ENCODE peak calls at places on chromosomes 4 and X, in four cellular contexts. O is right atrium auricular region, F is esophagus squamous epithelium, A is mesenchymal stem cell. X is an unnamed sample.

GRCh38 chr4:55437356-55437796 is 41.6 kb downstream of the TMEM165 start:
- DNase-seq in A (peak; percentile 44), F (no peak), O (no peak), X (no peak)

GRCh38 chr4:124754671-124755070 is 42.1 kb upstream of the ANKRD50 start:
- DNase-seq in O (no peak), F (no peak), A (no peak), X (no peak)

GRCh38 chr4:1470393-1470670 is 64.1 kb upstream of the NKX1-1 start:
- DNase-seq in F (no peak), O (no peak), A (no peak), X (no peak)

GRCh38 chrX:23789386-23790146 is 6.6 kb downstream of the SAT1 start:
- DNase-seq in O (no peak), A (no peak), F (no peak), X (no peak)

GRCh38 chr4:166064706-166065105 is 191.7 kb downstream of the TLL1 start:
- DNase-seq in F (no peak), O (no peak), A (no peak), X (no peak)

GRCh38 chr4:81424336-81424735 is 47.4 kb downstream of the RASGEF1B start:
- DNase-seq in A (no peak), O (no peak), F (no peak), X (no peak)

GRCh38 chrX:66002832-66003680 is 36.8 kb downstream of the VSIG4 start:
- DNase-seq in O (no peak), A (no peak), F (no peak), X (no peak)

GRCh38 chr4:141676087-141676486 is 39.7 kb downstream of the IL15 start:
- DNase-seq in F (no peak), O (no peak), A (no peak), X (no peak)

GRCh38 chr4:972651-973424 is 531 bp downstream of the DGKQ start:
- DNase-seq in F (no peak), O (no peak), A (peak; percentile 28), X (no peak)

GRCh38 chr4:4761128-4761991 is 98.1 kb upstream of the MSX1 start:
- DNase-seq in A (peak; percentile 29), O (no peak), F (no peak), X (no peak)

GRCh38 chr4:38664704-38665401 is 854 bp downstream of the KLF3 start:
- DNase-seq in A (peak; percentile 73), O (peak; percentile 68), F (no peak), X (peak; percentile 88)

GRCh38 chrX:148459343-148459742 is 41.1 kb upstream of the AFF2 start:
- DNase-seq in A (no peak), F (no peak), O (no peak), X (no peak)

GRCh38 chr4:18616720-18617119 is 595.2 kb upstream of the LCORL start:
- DNase-seq in F (no peak), A (no peak), O (no peak), X (no peak)

GRCh38 chrX:73758253-73758652 is 195.3 kb downstream of the CHIC1 start:
- DNase-seq in F (no peak), O (no peak), A (no peak), X (no peak)

GRCh38 chrX:105981772-105982485 is 56.6 kb downstream of the SERPINA7 start:
- DNase-seq in O (no peak), F (no peak), A (no peak), X (no peak)

GRCh38 chr4:156662921-156663320 is 308.7 kb downstream of the PDGFC start:
- DNase-seq in O (no peak), F (no peak), A (no peak), X (no peak)

GRCh38 chr4:19319607-19320006 is 932.1 kb upstream of the SLIT2 start:
- DNase-seq in F (no peak), O (no peak), A (no peak), X (no peak)

GRCh38 chr4:79281577-79282359 is 44.1 kb downstream of the NAA11 start:
- DNase-seq in F (no peak), O (no peak), A (peak; percentile 19), X (no peak)

GRCh38 chrX:11113731-11114130 is 2.6 kb downstream of the HCCS start:
- DNase-seq in F (no peak), A (peak; percentile 32), O (no peak), X (no peak)

GRCh38 chr4:92059615-92060014 is 244.2 kb upstream of the GRID2 start:
- DNase-seq in O (no peak), A (no peak), F (no peak), X (no peak)

GRCh38 chrX:8125566-8125965 is 45.5 kb downstream of the VCX2 start:
- DNase-seq in O (no peak), F (no peak), A (no peak), X (no peak)

GRCh38 chr4:47106561-47106960 is 75.2 kb downstream of the GABRB1 start:
- DNase-seq in F (no peak), O (no peak), A (peak; percentile 63), X (no peak)

GRCh38 chrX:11346283-11346682 is 53.1 kb downstream of the AMELX start:
- DNase-seq in A (no peak), O (no peak), F (no peak), X (no peak)

GRCh38 chr4:4481394-4482000 is 60.4 kb downstream of the STX18 start:
- DNase-seq in A (no peak), O (no peak), F (no peak), X (no peak)

GRCh38 chrX:13448941-13449340 is 120.5 kb upstream of the EGFL6 start:
- DNase-seq in O (no peak), A (no peak), F (no peak), X (no peak)

DNA sequence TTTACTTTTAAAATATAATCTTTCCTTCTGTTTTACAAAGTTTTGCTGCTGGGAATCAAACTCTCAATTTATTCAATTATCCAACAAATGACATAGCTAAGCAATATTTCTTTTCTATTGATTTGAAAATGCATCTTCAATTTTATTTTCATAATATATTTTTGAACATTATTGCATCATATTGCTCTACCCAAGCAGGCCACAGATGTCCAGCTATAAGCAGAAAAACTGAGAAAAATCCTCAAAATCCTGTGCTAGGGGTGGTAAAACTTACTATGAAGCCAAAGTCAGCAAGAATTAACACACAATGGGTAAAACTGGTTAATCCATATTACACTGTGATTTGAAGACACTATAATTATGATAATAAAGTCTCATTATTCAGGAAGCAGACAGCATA is 5.0 kb downstream of the TIFA start:
- DNase-seq in O (no peak), A (no peak), F (no peak), X (no peak)
- H3K4me1 ChIP-seq in O (no peaks in the 10 kb centered on the region), A (peaks cover 4% of the 10 kb centered on the region), F (no peaks in the 10 kb centered on the region), X (no peaks in the 10 kb centered on the region)

GRCh38 chr4:123449780-123450179 is 53.2 kb downstream of the SPRY1 start:
- DNase-seq in A (peak; percentile 83), F (no peak), O (no peak), X (no peak)
- H3K4me1 ChIP-seq in A (peaks cover 1% of the 10 kb centered on the region), F (no peaks in the 10 kb centered on the region), O (no peaks in the 10 kb centered on the region), X (no peaks in the 10 kb centered on the region)

GRCh38 chr4:140046037-140046436 is 107.9 kb downstream of the MAML3 start:
- DNase-seq in O (no peak), F (no peak), A (no peak), X (no peak)
- H3K4me1 ChIP-seq in O (no peaks in the 10 kb centered on the region), F (peaks cover 4% of the 10 kb centered on the region), A (no peaks in the 10 kb centered on the region), X (peaks cover 3% of the 10 kb centered on the region)

GRCh38 chrX:39903937-39904336 is 193.8 kb downstream of the BCOR start:
- DNase-seq in O (no peak), A (no peak), F (no peak), X (no peak)
- H3K4me1 ChIP-seq in O (no peaks in the 10 kb centered on the region), A (peaks cover 37% of the 10 kb centered on the region), F (no peaks in the 10 kb centered on the region), X (no peaks in the 10 kb centered on the region)

GRCh38 chr4:133147922-133148689 is 988 bp upstream of the PCDH10 start:
- DNase-seq in O (no peak), F (no peak), A (peak; percentile 79), X (peak; percentile 82)
- H3K4me1 ChIP-seq in O (no peaks in the 10 kb centered on the region), F (peaks cover 29% of the 10 kb centered on the region), A (peaks cover 26% of the 10 kb centered on the region), X (no peaks in the 10 kb centered on the region)

DNA sequence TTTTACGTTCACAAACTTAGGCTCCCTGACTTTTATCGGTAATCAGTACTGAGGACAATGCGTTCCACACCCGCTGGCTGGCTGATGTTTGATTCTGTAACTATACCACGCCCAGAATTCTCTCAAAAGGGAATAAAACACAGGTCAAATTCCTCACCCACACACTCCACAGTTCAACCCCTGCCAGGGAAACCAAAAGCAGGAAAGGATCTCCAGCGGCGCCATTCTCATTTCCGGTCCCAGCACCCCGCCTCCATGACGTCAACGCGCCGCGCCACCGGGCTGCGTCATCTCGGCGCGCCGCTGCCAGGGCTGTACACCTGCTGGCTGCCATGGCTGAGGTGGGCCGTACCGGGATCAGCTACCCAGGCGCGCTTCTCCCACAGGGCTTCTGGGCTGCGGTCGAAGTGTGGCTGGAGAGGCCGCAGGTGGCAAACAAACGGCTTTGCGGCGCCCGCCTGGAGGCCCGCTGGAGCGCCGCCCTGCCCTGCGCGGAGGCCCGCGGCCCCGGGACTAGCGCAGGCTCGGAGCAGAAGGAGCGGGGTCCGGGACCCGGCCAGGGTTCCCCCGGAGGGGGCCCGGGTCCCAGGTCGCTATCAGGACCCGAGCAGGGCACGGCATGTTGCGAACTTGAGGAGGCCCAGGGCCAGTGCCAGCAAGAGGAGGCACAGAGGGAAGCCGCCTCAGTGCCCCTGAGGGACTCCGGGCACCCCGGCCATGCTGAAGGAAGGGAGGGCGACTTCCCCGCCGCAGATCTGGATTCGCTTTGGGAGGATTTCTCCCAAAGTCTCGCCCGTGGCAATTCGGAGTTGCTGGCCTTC is at the start of the genes ACOX3 and TRMT44:
- DNase-seq in F (peak; percentile 49), A (peak; percentile 92), O (peak; percentile 96), X (peak; percentile 93)
- H3K4me1 ChIP-seq in F (peaks cover 18% of the 10 kb centered on the region), A (peaks cover 10% of the 10 kb centered on the region), O (no peaks in the 10 kb centered on the region), X (no peaks in the 10 kb centered on the region)

GRCh38 chr4:5964030-5964429 is 54.2 kb downstream of the C4orf50 start:
- DNase-seq in A (no peak), O (no peak), F (no peak), X (no peak)
- H3K4me1 ChIP-seq in A (no peaks in the 10 kb centered on the region), O (no peaks in the 10 kb centered on the region), F (no peaks in the 10 kb centered on the region), X (no peaks in the 10 kb centered on the region)

GRCh38 chrX:9526965-9527364 is 62.1 kb downstream of the TBL1X start:
- DNase-seq in F (no peak), A (no peak), O (no peak), X (no peak)
- H3K4me1 ChIP-seq in F (no peaks in the 10 kb centered on the region), A (peaks cover 6% of the 10 kb centered on the region), O (no peaks in the 10 kb centered on the region), X (peaks cover 1% of the 10 kb centered on the region)

GRCh38 chr4:153523941-153524386 is 57.8 kb downstream of the TMEM131L start:
- DNase-seq in A (no peak), O (no peak), F (no peak), X (no peak)
- H3K4me1 ChIP-seq in A (peaks cover 2% of the 10 kb centered on the region), O (no peaks in the 10 kb centered on the region), F (peaks cover 7% of the 10 kb centered on the region), X (no peaks in the 10 kb centered on the region)

X was measured in aorta.